ENCODE peak calls at places on chromosomes 16 and 17, in ten cellular contexts. U, G, F, H, J, K, Q, Y, C and T are unnamed samples.

GRCh38 chr16:64615647-64616280 is 506.1 kb downstream of the CDH11 start:
- DNase-seq in U (peak), G (no peak), F (no peak), H (no peak), J (no peak), K (peak), Q (peak), Y (no peak), C (no peak), T (peak)

GRCh38 chr17:13635951-13636350 is 34.2 kb upstream of the HS3ST3A1 start:
- DNase-seq in U (no peak), G (no peak), F (no peak), H (no peak), J (no peak), K (no peak), Q (no peak), Y (no peak), C (no peak), T (no peak)

GRCh38 chr16:15807603-15808009 is 49.2 kb downstream of the MYH11 start:
- DNase-seq in U (no peak), G (no peak), F (peak), H (no peak), J (no peak), K (peak), Q (no peak), Y (no peak), C (no peak), T (peak)

GRCh38 chr16:19375561-19376158 is 42.0 kb upstream of the TMC5 start:
- DNase-seq in U (peak), G (peak), F (no peak), H (no peak), J (no peak), K (peak), Q (peak), Y (peak), C (peak), T (peak)

GRCh38 chr17:34542700-34543336 is 36.6 kb upstream of the TMEM132E start:
- DNase-seq in U (peak), G (peak), F (no peak), H (peak), J (no peak), K (no peak), Q (peak), Y (no peak), C (peak), T (peak)

GRCh38 chr17:27558842-27559505 is 72.0 kb upstream of the LGALS9 start:
- DNase-seq in U (no peak), G (no peak), F (no peak), H (no peak), J (no peak), K (no peak), Q (no peak), Y (no peak), C (no peak), T (no peak)

GRCh38 chr17:40251576-40251975 is 32.5 kb downstream of the WIPF2 start:
- DNase-seq in U (no peak), G (no peak), F (no peak), H (no peak), J (no peak), K (peak), Q (no peak), Y (no peak), C (no peak), T (peak)

GRCh38 chr17:29048440-29049360 is 5.8 kb downstream of the PIPOX start:
- DNase-seq in U (no peak), G (no peak), F (no peak), H (no peak), J (no peak), K (peak), Q (peak), Y (peak), C (no peak), T (no peak)

GRCh38 chr17:78537217-78537860 is 39.9 kb downstream of the DNAH17 start:
- DNase-seq in U (no peak), G (no peak), F (peak), H (no peak), J (no peak), K (no peak), Q (no peak), Y (no peak), C (no peak), T (no peak)

GRCh38 chr17:77312786-77313599 is 172.2 kb downstream of the SEC14L1 start:
- DNase-seq in U (peak), G (no peak), F (peak), H (no peak), J (peak), K (peak), Q (no peak), Y (no peak), C (no peak), T (peak)

GRCh38 chr17:80034977-80035686 is 540 bp downstream of the TBC1D16 start:
- DNase-seq in U (no peak), G (peak), F (peak), H (peak), J (no peak), K (peak), Q (peak), Y (no peak), C (peak), T (peak)